ENCODE peak calls at places on chromosomes 4 and X, in six cellular contexts. U is right lobe of liver, E is AG04449, D is adrenal gland, A is fibroblast of lung, P is neural progenitor cell. F is an unnamed sample.

GRCh38 chr4:33316033-33316432 is 2595.9 kb downstream of the PCDH7 start:
- DNase-seq in U (no peak), E (no peak), D (no peak), A (no peak), P (no peak), F (no peak)

GRCh38 chr4:186775867-186776266 is 52.2 kb upstream of the FAT1 start:
- DNase-seq in U (no peak), E (no peak), D (no peak), A (no peak), P (no peak), F (no peak)

GRCh38 chr4:1216869-1217294 is 32.0 kb downstream of the CTBP1 start:
- DNase-seq in U (no peak), E (no peak), D (no peak), A (no peak), P (no peak), F (no peak)

GRCh38 chrX:55127692-55128091 is 38.9 kb downstream of the PAGE2 start:
- DNase-seq in U (no peak), E (no peak), D (no peak), A (no peak), P (no peak), F (no peak)

GRCh38 chr4:189124149-189124758 is 816.4 kb upstream of the FRG1 start:
- DNase-seq in U (no peak), E (no peak), D (no peak), A (peak; percentile 8), P (peak; percentile 53), F (no peak)

GRCh38 chrX:57871463-57871862 is 38.8 kb downstream of the ZXDA start:
- DNase-seq in U (no peak), E (no peak), D (no peak), A (no peak), P (no peak), F (no peak)

GRCh38 chr4:47198791-47199190 is 167.4 kb downstream of the GABRB1 start:
- DNase-seq in U (no peak), E (no peak), D (no peak), A (no peak), P (no peak), F (no peak)

GRCh38 chrX:78595901-78596502 is 63.1 kb downstream of the RTL3 start:
- DNase-seq in U (no peak), E (no peak), D (no peak), A (no peak), P (peak; percentile 64), F (no peak)

GRCh38 chrX:426881-427280 is 40.2 kb upstream of the PPP2R3B start:
- DNase-seq in U (no peak), E (no peak), D (no peak), A (peak; percentile 13), P (no peak), F (no peak)

GRCh38 chrX:13938766-13939530 is 90.7 kb downstream of the GEMIN8 start:
- DNase-seq in U (no peak), E (no peak), D (no peak), A (no peak), P (peak; percentile 57), F (no peak)

GRCh38 chrX:16711219-16712115 is 1.0 kb downstream of the CTPS2 start:
- DNase-seq in U (peak; percentile 56), E (no peak), D (no peak), A (no peak), P (no peak), F (no peak)

GRCh38 chr4:113444386-113444785 is 317.2 kb downstream of the CAMK2D start:
- DNase-seq in U (no peak), E (no peak), D (peak; percentile 54), A (peak; percentile 90), P (no peak), F (no peak)

GRCh38 chrX:87409113-87409841 is 108.3 kb upstream of the KLHL4 start:
- DNase-seq in U (no peak), E (no peak), D (peak; percentile 93), A (peak; percentile 94), P (no peak), F (peak; percentile 90)

GRCh38 chr4:152937535-152938236 is 1.6 kb downstream of the FHDC1 start:
- DNase-seq in U (no peak), E (no peak), D (no peak), A (peak; percentile 48), P (peak; percentile 61), F (no peak)

GRCh38 chr4:114180481-114180880 is 201.0 kb upstream of the ARSJ start:
- DNase-seq in U (no peak), E (peak; percentile 51), D (peak; percentile 59), A (peak; percentile 88), P (peak; percentile 70), F (no peak)

GRCh38 chrX:108732630-108733321 is 3.6 kb downstream of the IRS4 start:
- DNase-seq in U (no peak), E (no peak), D (no peak), A (no peak), P (peak; percentile 67), F (no peak)

GRCh38 chrX:15242899-15243555 is 26.9 kb downstream of the ASB9 start:
- DNase-seq in U (no peak), E (no peak), D (peak; percentile 33), A (peak; percentile 31), P (peak; percentile 5), F (no peak)

GRCh38 chr4:15469402-15470148 is at the start of gene CC2D2A:
- DNase-seq in U (no peak), E (no peak), D (peak; percentile 39), A (peak; percentile 69), P (peak; percentile 50), F (no peak)

GRCh38 chr4:39950861-39951481 is 26.7 kb downstream of the PDS5A start:
- DNase-seq in U (no peak), E (no peak), D (no peak), A (peak; percentile 23), P (no peak), F (no peak)

GRCh38 chr4:59553739-59554126 is 1646.4 kb upstream of the ADGRL3 start:
- DNase-seq in U (no peak), E (no peak), D (no peak), A (peak; percentile 61), P (no peak), F (no peak)

GRCh38 chrX:109742722-109743121 is 9.7 kb upstream of the ACSL4 start:
- DNase-seq in U (no peak), E (no peak), D (no peak), A (no peak), P (no peak), F (no peak)

GRCh38 chr4:113878718-113879117 is 100.7 kb downstream of the ARSJ start:
- DNase-seq in U (no peak), E (no peak), D (no peak), A (peak; percentile 78), P (peak; percentile 83), F (no peak)

GRCh38 chr4:186144596-186145569 is 40.4 kb downstream of the FAM149A start:
- DNase-seq in U (peak; percentile 80), E (no peak), D (peak; percentile 77), A (peak; percentile 76), P (peak; percentile 95), F (no peak)

DNA sequence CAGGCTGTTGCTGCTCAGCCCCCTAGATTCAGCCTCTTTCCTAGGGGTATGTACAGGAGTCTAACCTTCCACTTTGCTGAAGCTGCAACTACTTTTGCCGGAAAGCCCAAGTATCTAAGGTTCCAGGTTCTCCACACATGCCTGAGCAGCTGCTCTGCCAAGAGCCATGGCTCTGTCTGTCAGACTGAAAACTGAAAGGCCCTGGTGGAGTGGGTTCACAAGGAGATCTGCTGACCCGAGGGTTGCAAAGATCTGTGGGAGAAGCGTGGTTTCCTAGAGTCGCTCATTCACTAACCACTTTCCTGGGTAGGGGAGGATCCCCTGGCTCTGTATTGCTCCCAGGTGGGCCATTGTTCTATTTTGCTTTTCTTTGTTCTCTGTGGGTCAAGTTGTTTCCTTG is 6.0 kb upstream of the PNMA6F start:
- DNase-seq in U (no peak), E (no peak), D (no peak), A (no peak), P (no peak), F (peak; percentile 32)
- TF ChIP-seq CTCF in U (no peak), E (no peak), D (no peak), A (no peak), P (no peak), F (no peak)

DNA sequence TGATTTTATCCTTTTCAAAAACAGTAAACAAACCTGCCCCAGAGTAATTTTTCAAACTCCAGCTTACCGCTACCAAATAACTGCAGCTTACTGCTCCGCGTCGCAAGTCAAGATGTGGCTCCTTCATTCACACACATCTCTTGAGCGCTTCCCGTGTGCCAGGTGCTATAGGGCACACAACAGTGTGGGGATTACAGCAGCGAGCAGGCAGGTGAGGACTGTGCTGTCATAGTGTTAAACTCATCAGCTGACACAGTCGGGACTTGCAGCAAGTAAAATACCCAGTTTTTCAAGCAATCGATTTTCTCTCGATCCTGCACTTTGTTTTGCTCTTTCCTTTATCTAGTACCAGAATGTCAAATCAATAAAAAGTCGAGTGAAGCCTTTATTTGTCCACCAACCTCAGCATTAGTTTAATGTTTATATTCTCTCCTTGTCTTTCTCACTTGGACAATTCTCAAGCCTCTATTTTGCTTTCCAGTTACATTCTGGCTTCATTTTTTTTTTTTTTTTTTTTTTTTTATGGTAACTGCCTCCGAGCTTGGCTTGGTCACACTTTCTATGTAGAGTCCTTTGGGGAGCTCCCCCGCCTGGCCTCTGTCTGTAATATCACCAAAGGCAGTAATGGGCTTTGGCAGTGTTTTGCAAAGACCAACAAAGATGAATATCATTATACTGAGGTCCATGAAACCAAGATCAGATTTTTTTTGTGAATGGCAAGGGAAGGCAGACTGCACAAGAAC is 8.3 kb upstream of the ASB5 start:
- DNase-seq in U (peak; percentile 65), E (no peak), D (peak; percentile 41), A (peak; percentile 60), P (peak; percentile 75), F (no peak)
- TF ChIP-seq CTCF in U (peak; percentile 16), E (peak; percentile 69), D (peak; percentile 17), A (peak; percentile 76), P (peak; percentile 60), F (peak; percentile 71)

DNA sequence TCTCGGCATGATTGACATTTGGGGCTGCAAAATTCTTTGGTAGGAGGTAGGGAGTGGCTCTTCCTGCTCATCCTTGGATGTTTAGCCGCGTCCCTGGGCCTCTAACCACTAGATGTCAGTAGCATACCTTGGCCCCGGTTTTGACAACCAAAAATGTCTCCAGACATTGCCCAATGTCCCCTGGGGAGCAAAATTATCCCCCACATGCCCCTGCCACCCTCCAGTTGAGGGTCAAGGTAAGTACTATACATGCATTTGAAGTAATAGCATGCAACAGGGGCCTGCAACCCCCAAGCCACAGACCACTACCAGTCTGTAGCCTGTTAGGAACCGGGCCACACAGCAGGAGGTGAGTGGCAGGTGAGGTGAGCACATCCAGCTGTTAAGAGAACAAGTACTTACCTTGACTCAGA is 17.6 kb upstream of the KIAA1210 start:
- DNase-seq in U (peak; percentile 55), E (no peak), D (no peak), A (no peak), P (peak; percentile 31), F (no peak)
- TF ChIP-seq CTCF in U (peak; percentile 47), E (peak; percentile 37), D (peak; percentile 39), A (peak; percentile 48), P (peak; percentile 48), F (peak; percentile 39)

DNA sequence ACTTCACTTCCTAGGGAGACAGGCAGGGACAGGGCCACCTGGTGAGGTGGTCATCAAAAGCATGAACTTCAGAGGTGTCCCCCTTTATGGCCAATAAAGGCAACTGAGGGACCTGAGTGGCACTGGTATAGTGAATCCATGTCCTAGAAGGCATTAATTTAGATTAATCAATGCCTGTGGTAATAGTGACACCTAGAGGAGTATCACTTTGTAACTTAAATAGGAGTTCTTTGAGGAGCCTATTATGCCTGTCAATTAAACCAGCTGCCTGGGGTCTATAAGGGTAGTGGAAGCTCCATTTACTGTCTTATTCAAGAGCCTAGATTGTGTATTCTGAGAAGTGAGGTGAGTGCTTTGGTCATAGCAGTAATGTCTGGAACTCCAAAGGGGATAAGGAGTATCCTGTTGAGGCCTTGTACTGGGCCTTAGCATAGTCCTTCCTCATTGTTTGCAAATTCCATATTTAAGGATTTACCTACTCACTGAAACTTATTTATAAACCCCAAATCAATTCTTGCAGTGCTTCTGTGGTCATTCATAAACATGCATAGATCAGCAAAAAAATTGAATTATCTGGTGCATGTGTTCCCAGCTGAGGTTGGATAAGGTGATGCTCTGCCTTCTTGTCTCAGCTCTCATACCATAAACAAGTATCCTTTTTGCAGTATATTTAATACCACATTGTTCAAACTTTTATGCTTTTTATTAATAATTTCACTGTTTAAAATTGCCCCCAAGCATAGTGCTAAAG is 213.8 kb upstream of the RADX start:
- DNase-seq in U (no peak), E (no peak), D (no peak), A (no peak), P (no peak), F (no peak)
- TF ChIP-seq CTCF in U (peak; percentile 34), E (no peak), D (no peak), A (no peak), P (peak; percentile 27), F (peak; percentile 41)

F was measured in osteocyte.